ENCODE peak calls at places on chromosomes 13 and 19, in four cellular contexts. One of them, this sample, is unnamed.
A peak's percentile ranks its signal among the peaks of the same experiment; 100 is the strongest.

GRCh38 chr13:99908129-99908805 is 63.3 kb downstream of the ZIC5 start:
- DNase-seq in A549: no peak
- DNase-seq in IMR-90: no peak
- DNase-seq in GM12878: no peak
- DNase-seq in this sample: no peak

GRCh38 chr19:3338541-3339181 is 27.7 kb upstream of the NFIC start:
- DNase-seq in A549: no peak
- DNase-seq in IMR-90: no peak
- DNase-seq in GM12878: no peak
- DNase-seq in this sample: no peak

GRCh38 chr19:18945297-18945696 is 4.3 kb upstream of the HOMER3 start:
- DNase-seq in A549: no peak
- DNase-seq in IMR-90: no peak
- DNase-seq in GM12878: no peak
- DNase-seq in this sample: no peak

GRCh38 chr13:29993716-29994488 is 143.5 kb upstream of the UBL3 start:
- DNase-seq in A549: no peak
- DNase-seq in IMR-90: peak; percentile 90
- DNase-seq in GM12878: no peak
- DNase-seq in this sample: no peak

GRCh38 chr19:8724276-8724675 is 2.8 kb downstream of the OR2Z1 start:
- DNase-seq in A549: no peak
- DNase-seq in IMR-90: no peak
- DNase-seq in GM12878: no peak
- DNase-seq in this sample: no peak

GRCh38 chr19:39165857-39166256 is 30.9 kb upstream of the NCCRP1 start:
- DNase-seq in A549: no peak
- DNase-seq in IMR-90: no peak
- DNase-seq in GM12878: no peak
- DNase-seq in this sample: no peak

GRCh38 chr19:8484331-8484894 is 18.0 kb downstream of the PRAM1 start:
- DNase-seq in A549: no peak
- DNase-seq in IMR-90: no peak
- DNase-seq in GM12878: no peak
- DNase-seq in this sample: no peak

GRCh38 chr13:40132249-40132648 is 476.8 kb downstream of the COG6 start:
- DNase-seq in A549: no peak
- DNase-seq in IMR-90: no peak
- DNase-seq in GM12878: no peak
- DNase-seq in this sample: no peak

GRCh38 chr19:38209671-38210457 is 14.2 kb downstream of the DPF1 start:
- DNase-seq in A549: no peak
- DNase-seq in IMR-90: peak; percentile 37
- DNase-seq in GM12878: no peak
- DNase-seq in this sample: no peak

GRCh38 chr13:35966024-35966423 is 165.2 kb downstream of the DCLK1 start:
- DNase-seq in A549: no peak
- DNase-seq in IMR-90: no peak
- DNase-seq in GM12878: no peak
- DNase-seq in this sample: no peak

GRCh38 chr13:113519556-113519955 is 29.0 kb upstream of the DCUN1D2 start:
- DNase-seq in A549: no peak
- DNase-seq in IMR-90: no peak
- DNase-seq in GM12878: no peak
- DNase-seq in this sample: no peak

GRCh38 chr19:40718774-40719391 is 2.0 kb downstream of the ITPKC start:
- DNase-seq in A549: peak; percentile 83
- DNase-seq in IMR-90: peak; percentile 40
- DNase-seq in GM12878: peak; percentile 8
- DNase-seq in this sample: peak; percentile 62

GRCh38 chr13:99354371-99354951 is 47.3 kb upstream of the GPR183 start:
- DNase-seq in A549: no peak
- DNase-seq in IMR-90: no peak
- DNase-seq in GM12878: peak; percentile 66
- DNase-seq in this sample: no peak

GRCh38 chr19:35184884-35185283 is 30.3 kb downstream of the FXYD5 start:
- DNase-seq in A549: no peak
- DNase-seq in IMR-90: no peak
- DNase-seq in GM12878: no peak
- DNase-seq in this sample: no peak

GRCh38 chr13:109160887-109161669 is 531.7 kb downstream of the MYO16 start:
- DNase-seq in A549: no peak
- DNase-seq in IMR-90: no peak
- DNase-seq in GM12878: no peak
- DNase-seq in this sample: no peak

GRCh38 chr13:95614641-95615245 is 29.8 kb downstream of the DZIP1 start:
- DNase-seq in A549: no peak
- DNase-seq in IMR-90: no peak
- DNase-seq in GM12878: no peak
- DNase-seq in this sample: no peak

GRCh38 chr13:27446986-27447583 is 3.3 kb downstream of the MTIF3 start:
- DNase-seq in A549: no peak
- DNase-seq in IMR-90: no peak
- DNase-seq in GM12878: no peak
- DNase-seq in this sample: no peak

GRCh38 chr19:17676295-17676694 is 11.9 kb downstream of the UNC13A start:
- DNase-seq in A549: no peak
- DNase-seq in IMR-90: no peak
- DNase-seq in GM12878: no peak
- DNase-seq in this sample: no peak

GRCh38 chr19:42386974-42387707 is 3.0 kb downstream of the CNFN start:
- DNase-seq in A549: peak; percentile 100
- DNase-seq in IMR-90: peak; percentile 33
- DNase-seq in GM12878: no peak
- DNase-seq in this sample: peak; percentile 86

GRCh38 chr19:21812448-21812847 is 23.5 kb downstream of the ZNF43 start:
- DNase-seq in A549: no peak
- DNase-seq in IMR-90: no peak
- DNase-seq in GM12878: no peak
- DNase-seq in this sample: no peak

GRCh38 chr13:21282065-21282464 is 105.6 kb downstream of the MRPL57 start:
- DNase-seq in A549: no peak
- DNase-seq in IMR-90: no peak
- DNase-seq in GM12878: no peak
- DNase-seq in this sample: no peak

GRCh38 chr13:51733656-51734334 is 70.2 kb downstream of the DHRS12 start:
- DNase-seq in A549: no peak
- DNase-seq in IMR-90: peak; percentile 15
- DNase-seq in GM12878: no peak
- DNase-seq in this sample: no peak

GRCh38 chr19:12092065-12092867 is 27.7 kb downstream of the ZNF844 start:
- DNase-seq in A549: no peak
- DNase-seq in IMR-90: peak; percentile 86
- DNase-seq in GM12878: peak; percentile 16
- DNase-seq in this sample: peak; percentile 94

GRCh38 chr19:51470966-51471365 is 7.4 kb upstream of the CEACAM18 start:
- DNase-seq in A549: no peak
- DNase-seq in IMR-90: no peak
- DNase-seq in GM12878: no peak
- DNase-seq in this sample: peak; percentile 52

GRCh38 chr19:10835089-10835753 is 791 bp downstream of the TMED1 start:
- DNase-seq in A549: peak; percentile 94
- DNase-seq in IMR-90: no peak
- DNase-seq in GM12878: no peak
- DNase-seq in this sample: peak; percentile 99

GRCh38 chr19:10835754-10836477 is at the start of gene TMED1:
- DNase-seq in A549: peak; percentile 91
- DNase-seq in IMR-90: peak; percentile 98
- DNase-seq in GM12878: peak; percentile 91
- DNase-seq in this sample: peak; percentile 98

GRCh38 chr19:10839071-10840050 is 3.3 kb upstream of the TMED1 start:
- DNase-seq in A549: no peak
- DNase-seq in IMR-90: no peak
- DNase-seq in GM12878: no peak
- DNase-seq in this sample: no peak

GRCh38 chr19:10838377-10838776 is 2.4 kb upstream of the TMED1 start:
- DNase-seq in A549: no peak
- DNase-seq in IMR-90: no peak
- DNase-seq in GM12878: no peak
- DNase-seq in this sample: no peak

GRCh38 chr19:10836478-10837325 is 690 bp upstream of the TMED1 start:
- DNase-seq in A549: peak; percentile 76
- DNase-seq in IMR-90: no peak
- DNase-seq in GM12878: no peak
- DNase-seq in this sample: peak; percentile 87
- TF ChIP-seq ELK1 in A549: no peak
- TF ChIP-seq ELK1 in IMR-90: no peak
- TF ChIP-seq ELK1 in GM12878: no peak
- TF ChIP-seq ELK1 in this sample: no peak

DNA sequence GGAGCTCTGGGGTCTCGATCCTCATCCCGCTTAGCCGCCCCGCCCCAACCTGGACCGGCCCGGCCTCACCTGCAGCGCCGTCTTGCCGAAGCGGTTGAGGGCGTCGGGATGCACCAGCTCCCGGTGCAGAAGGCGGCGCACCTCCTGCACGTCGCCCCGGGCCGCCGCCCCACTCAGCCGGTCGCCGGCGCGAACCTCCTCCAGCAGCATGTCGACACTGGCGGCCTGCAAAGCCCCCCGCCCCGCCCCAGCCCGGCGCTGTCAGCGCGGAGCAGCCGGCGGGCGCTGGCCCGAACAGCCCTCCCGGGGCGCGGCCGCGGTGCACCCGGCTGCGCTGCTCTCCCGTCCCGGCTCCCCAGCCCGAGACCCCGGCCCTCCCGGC is 344 bp downstream of the CDKN2D start:
- DNase-seq in A549: no peak
- DNase-seq in IMR-90: no peak
- DNase-seq in GM12878: no peak
- DNase-seq in this sample: no peak
- TF ChIP-seq ELK1 in A549: no peak
- TF ChIP-seq ELK1 in IMR-90: no peak
- TF ChIP-seq ELK1 in GM12878: no peak
- TF ChIP-seq ELK1 in this sample: no peak

GRCh38 chr13:44803390-44803789 is 185.9 kb downstream of the NUFIP1 start:
- DNase-seq in A549: no peak
- DNase-seq in IMR-90: no peak
- DNase-seq in GM12878: no peak
- DNase-seq in this sample: no peak
- TF ChIP-seq ELK1 in A549: no peak
- TF ChIP-seq ELK1 in IMR-90: no peak
- TF ChIP-seq ELK1 in GM12878: no peak
- TF ChIP-seq ELK1 in this sample: no peak

GRCh38 chr13:38624822-38625221 is 62.1 kb upstream of the FREM2 start:
- DNase-seq in A549: no peak
- DNase-seq in IMR-90: no peak
- DNase-seq in GM12878: no peak
- DNase-seq in this sample: no peak

GRCh38 chr13:38636106-38636505 is 50.8 kb upstream of the FREM2 start:
- DNase-seq in A549: no peak
- DNase-seq in IMR-90: no peak
- DNase-seq in GM12878: no peak
- DNase-seq in this sample: no peak

GRCh38 chr13:38628554-38628953 is 58.3 kb upstream of the FREM2 start:
- DNase-seq in A549: no peak
- DNase-seq in IMR-90: no peak
- DNase-seq in GM12878: no peak
- DNase-seq in this sample: no peak

GRCh38 chr13:38635030-38635429 is 51.8 kb upstream of the FREM2 start:
- DNase-seq in A549: no peak
- DNase-seq in IMR-90: no peak
- DNase-seq in GM12878: no peak
- DNase-seq in this sample: no peak

DNA sequence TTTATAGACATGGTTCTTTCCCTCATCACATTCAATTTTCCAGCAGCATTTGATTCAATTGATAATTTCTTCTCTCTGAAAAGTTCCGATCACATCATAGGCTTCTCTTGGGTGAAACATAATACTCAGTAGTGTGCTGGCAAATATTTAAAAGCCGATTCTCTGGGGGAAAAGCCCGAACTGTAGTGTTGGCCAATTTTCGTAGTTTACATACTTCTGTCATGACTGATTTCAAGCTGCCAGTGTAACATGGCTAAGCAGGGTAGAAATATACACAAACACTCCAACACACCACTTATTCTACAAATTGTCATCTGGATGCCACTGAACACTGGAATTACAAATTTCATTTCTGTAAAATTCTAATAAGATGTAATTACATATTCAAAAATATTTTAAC is 56.1 kb upstream of the FREM2 start:
- DNase-seq in A549: no peak
- DNase-seq in IMR-90: peak; percentile 32
- DNase-seq in GM12878: no peak
- DNase-seq in this sample: no peak
- TF ChIP-seq ELK1 in A549: no peak
- TF ChIP-seq ELK1 in IMR-90: no peak
- TF ChIP-seq ELK1 in GM12878: no peak
- TF ChIP-seq ELK1 in this sample: no peak

GRCh38 chr19:5143471-5144411 is 174.8 kb downstream of the KDM4B start:
- DNase-seq in A549: no peak
- DNase-seq in IMR-90: no peak
- DNase-seq in GM12878: no peak
- DNase-seq in this sample: no peak
- TF ChIP-seq ELK1 in A549: no peak
- TF ChIP-seq ELK1 in IMR-90: no peak
- TF ChIP-seq ELK1 in GM12878: no peak
- TF ChIP-seq ELK1 in this sample: no peak

GRCh38 chr13:73082471-73082870 is 23.7 kb downstream of the KLF5 start:
- DNase-seq in A549: no peak
- DNase-seq in IMR-90: no peak
- DNase-seq in GM12878: no peak
- DNase-seq in this sample: no peak

GRCh38 chr13:73076013-73076412 is 17.2 kb downstream of the KLF5 start:
- DNase-seq in A549: no peak
- DNase-seq in IMR-90: peak; percentile 27
- DNase-seq in GM12878: no peak
- DNase-seq in this sample: no peak

GRCh38 chr13:73077867-73078266 is 19.1 kb downstream of the KLF5 start:
- DNase-seq in A549: no peak
- DNase-seq in IMR-90: no peak
- DNase-seq in GM12878: no peak
- DNase-seq in this sample: no peak

GRCh38 chr13:73081256-73081915 is 22.6 kb downstream of the KLF5 start:
- DNase-seq in A549: no peak
- DNase-seq in IMR-90: no peak
- DNase-seq in GM12878: no peak
- DNase-seq in this sample: no peak

GRCh38 chr13:73079359-73079758 is 20.6 kb downstream of the KLF5 start:
- DNase-seq in A549: no peak
- DNase-seq in IMR-90: no peak
- DNase-seq in GM12878: no peak
- DNase-seq in this sample: no peak
- TF ChIP-seq ELK1 in A549: no peak
- TF ChIP-seq ELK1 in IMR-90: no peak
- TF ChIP-seq ELK1 in GM12878: no peak
- TF ChIP-seq ELK1 in this sample: no peak

GRCh38 chr19:4976412-4977298 is 7.7 kb downstream of the KDM4B start:
- DNase-seq in A549: peak; percentile 62
- DNase-seq in IMR-90: peak; percentile 98
- DNase-seq in GM12878: no peak
- DNase-seq in this sample: no peak
- TF ChIP-seq ELK1 in A549: no peak
- TF ChIP-seq ELK1 in IMR-90: no peak
- TF ChIP-seq ELK1 in GM12878: no peak
- TF ChIP-seq ELK1 in this sample: no peak